ENCODE peak calls at places on chromosomes 2 and 18, in nine cellular contexts. One of them, this sample, is unnamed.

GRCh38 chr18:28112056-28112470 is 64.9 kb downstream of the CDH2 start:
- DNase-seq in GM13977: no peak
- DNase-seq in head of caudate nucleus: no peak
- DNase-seq in stimulated activated naive B cell treated with anti-CD40 and anti-IgM and Interleukin-4, amounts not matched to agents 10 μg/mL and 1 μg/mL and 100 μg/mL, for 72 hours: no peak
- DNase-seq in amygdala: no peak
- DNase-seq in AG20443: peak
- DNase-seq in cerebellum: no peak
- DNase-seq in activated T-cell treated with anti-CD3 and anti-CD28 coated beads, Interleukin-2, amount 50 U/mL, for 72 hours: no peak
- DNase-seq in ecto neural progenitor cell: no peak
- DNase-seq in this sample: no peak

GRCh38 chr2:197851451-197851850 is 47.1 kb downstream of the PLCL1 start:
- DNase-seq in cerebellum: no peak
- DNase-seq in head of caudate nucleus: no peak
- DNase-seq in ecto neural progenitor cell: no peak
- DNase-seq in stimulated activated naive B cell treated with anti-CD40 and anti-IgM and Interleukin-4, amounts not matched to agents 10 μg/mL and 1 μg/mL and 100 μg/mL, for 72 hours: no peak
- DNase-seq in GM13977: peak
- DNase-seq in amygdala: no peak
- DNase-seq in activated T-cell treated with anti-CD3 and anti-CD28 coated beads, Interleukin-2, amount 50 U/mL, for 72 hours: no peak
- DNase-seq in AG20443: no peak
- DNase-seq in this sample: no peak

GRCh38 chr2:230658877-230659652 is 53.6 kb upstream of the CAB39 start:
- DNase-seq in ecto neural progenitor cell: no peak
- DNase-seq in activated T-cell treated with anti-CD3 and anti-CD28 coated beads, Interleukin-2, amount 50 U/mL, for 72 hours: peak
- DNase-seq in AG20443: no peak
- DNase-seq in amygdala: no peak
- DNase-seq in cerebellum: no peak
- DNase-seq in stimulated activated naive B cell treated with anti-CD40 and anti-IgM and Interleukin-4, amounts not matched to agents 10 μg/mL and 1 μg/mL and 100 μg/mL, for 72 hours: peak
- DNase-seq in head of caudate nucleus: no peak
- DNase-seq in GM13977: peak
- DNase-seq in this sample: peak

GRCh38 chr2:109344270-109344805 is 215.3 kb downstream of the SH3RF3 start:
- DNase-seq in amygdala: no peak
- DNase-seq in ecto neural progenitor cell: no peak
- DNase-seq in head of caudate nucleus: no peak
- DNase-seq in activated T-cell treated with anti-CD3 and anti-CD28 coated beads, Interleukin-2, amount 50 U/mL, for 72 hours: no peak
- DNase-seq in stimulated activated naive B cell treated with anti-CD40 and anti-IgM and Interleukin-4, amounts not matched to agents 10 μg/mL and 1 μg/mL and 100 μg/mL, for 72 hours: no peak
- DNase-seq in cerebellum: no peak
- DNase-seq in AG20443: no peak
- DNase-seq in GM13977: no peak
- DNase-seq in this sample: no peak

GRCh38 chr18:39871976-39872375 is 2083.1 kb upstream of the PIK3C3 start:
- DNase-seq in stimulated activated naive B cell treated with anti-CD40 and anti-IgM and Interleukin-4, amounts not matched to agents 10 μg/mL and 1 μg/mL and 100 μg/mL, for 72 hours: no peak
- DNase-seq in cerebellum: no peak
- DNase-seq in ecto neural progenitor cell: no peak
- DNase-seq in head of caudate nucleus: no peak
- DNase-seq in GM13977: no peak
- DNase-seq in activated T-cell treated with anti-CD3 and anti-CD28 coated beads, Interleukin-2, amount 50 U/mL, for 72 hours: no peak
- DNase-seq in amygdala: no peak
- DNase-seq in AG20443: no peak
- DNase-seq in this sample: no peak

GRCh38 chr18:394997-395383 is 105.5 kb downstream of the COLEC12 start:
- DNase-seq in activated T-cell treated with anti-CD3 and anti-CD28 coated beads, Interleukin-2, amount 50 U/mL, for 72 hours: no peak
- DNase-seq in stimulated activated naive B cell treated with anti-CD40 and anti-IgM and Interleukin-4, amounts not matched to agents 10 μg/mL and 1 μg/mL and 100 μg/mL, for 72 hours: no peak
- DNase-seq in AG20443: peak
- DNase-seq in amygdala: no peak
- DNase-seq in GM13977: no peak
- DNase-seq in head of caudate nucleus: no peak
- DNase-seq in cerebellum: no peak
- DNase-seq in ecto neural progenitor cell: no peak
- DNase-seq in this sample: no peak

GRCh38 chr2:236177967-236178909 is 10.1 kb upstream of the GBX2 start:
- DNase-seq in ecto neural progenitor cell: peak
- DNase-seq in activated T-cell treated with anti-CD3 and anti-CD28 coated beads, Interleukin-2, amount 50 U/mL, for 72 hours: peak
- DNase-seq in stimulated activated naive B cell treated with anti-CD40 and anti-IgM and Interleukin-4, amounts not matched to agents 10 μg/mL and 1 μg/mL and 100 μg/mL, for 72 hours: no peak
- DNase-seq in cerebellum: peak
- DNase-seq in amygdala: no peak
- DNase-seq in head of caudate nucleus: peak
- DNase-seq in GM13977: peak
- DNase-seq in AG20443: peak
- DNase-seq in this sample: no peak

GRCh38 chr2:193141-193552 is 70.7 kb downstream of the SH3YL1 start:
- DNase-seq in activated T-cell treated with anti-CD3 and anti-CD28 coated beads, Interleukin-2, amount 50 U/mL, for 72 hours: no peak
- DNase-seq in cerebellum: no peak
- DNase-seq in stimulated activated naive B cell treated with anti-CD40 and anti-IgM and Interleukin-4, amounts not matched to agents 10 μg/mL and 1 μg/mL and 100 μg/mL, for 72 hours: no peak
- DNase-seq in GM13977: no peak
- DNase-seq in head of caudate nucleus: no peak
- DNase-seq in amygdala: no peak
- DNase-seq in AG20443: peak
- DNase-seq in ecto neural progenitor cell: no peak
- DNase-seq in this sample: peak

GRCh38 chr2:232421189-232421785 is 14.6 kb downstream of the ALPG start:
- DNase-seq in ecto neural progenitor cell: no peak
- DNase-seq in cerebellum: no peak
- DNase-seq in GM13977: no peak
- DNase-seq in head of caudate nucleus: no peak
- DNase-seq in activated T-cell treated with anti-CD3 and anti-CD28 coated beads, Interleukin-2, amount 50 U/mL, for 72 hours: no peak
- DNase-seq in stimulated activated naive B cell treated with anti-CD40 and anti-IgM and Interleukin-4, amounts not matched to agents 10 μg/mL and 1 μg/mL and 100 μg/mL, for 72 hours: no peak
- DNase-seq in amygdala: no peak
- DNase-seq in AG20443: no peak
- DNase-seq in this sample: no peak

GRCh38 chr2:216425008-216425780 is 12.9 kb downstream of the SMARCAL1 start:
- DNase-seq in GM13977: no peak
- DNase-seq in activated T-cell treated with anti-CD3 and anti-CD28 coated beads, Interleukin-2, amount 50 U/mL, for 72 hours: no peak
- DNase-seq in amygdala: no peak
- DNase-seq in AG20443: no peak
- DNase-seq in head of caudate nucleus: no peak
- DNase-seq in cerebellum: no peak
- DNase-seq in stimulated activated naive B cell treated with anti-CD40 and anti-IgM and Interleukin-4, amounts not matched to agents 10 μg/mL and 1 μg/mL and 100 μg/mL, for 72 hours: no peak
- DNase-seq in ecto neural progenitor cell: no peak
- DNase-seq in this sample: no peak

GRCh38 chr2:40187054-40187453 is 264.8 kb downstream of the SLC8A1 start:
- DNase-seq in cerebellum: no peak
- DNase-seq in stimulated activated naive B cell treated with anti-CD40 and anti-IgM and Interleukin-4, amounts not matched to agents 10 μg/mL and 1 μg/mL and 100 μg/mL, for 72 hours: no peak
- DNase-seq in AG20443: no peak
- DNase-seq in GM13977: no peak
- DNase-seq in amygdala: no peak
- DNase-seq in ecto neural progenitor cell: no peak
- DNase-seq in activated T-cell treated with anti-CD3 and anti-CD28 coated beads, Interleukin-2, amount 50 U/mL, for 72 hours: no peak
- DNase-seq in head of caudate nucleus: no peak
- DNase-seq in this sample: no peak

GRCh38 chr2:45681675-45682074 is 30.2 kb downstream of the PRKCE start:
- DNase-seq in AG20443: peak
- DNase-seq in amygdala: no peak
- DNase-seq in cerebellum: peak
- DNase-seq in activated T-cell treated with anti-CD3 and anti-CD28 coated beads, Interleukin-2, amount 50 U/mL, for 72 hours: no peak
- DNase-seq in GM13977: peak
- DNase-seq in head of caudate nucleus: no peak
- DNase-seq in stimulated activated naive B cell treated with anti-CD40 and anti-IgM and Interleukin-4, amounts not matched to agents 10 μg/mL and 1 μg/mL and 100 μg/mL, for 72 hours: no peak
- DNase-seq in ecto neural progenitor cell: no peak
- DNase-seq in this sample: no peak

GRCh38 chr2:148650881-148651280 is 6.3 kb downstream of the EPC2 start:
- DNase-seq in AG20443: no peak
- DNase-seq in GM13977: no peak
- DNase-seq in cerebellum: no peak
- DNase-seq in stimulated activated naive B cell treated with anti-CD40 and anti-IgM and Interleukin-4, amounts not matched to agents 10 μg/mL and 1 μg/mL and 100 μg/mL, for 72 hours: no peak
- DNase-seq in head of caudate nucleus: no peak
- DNase-seq in ecto neural progenitor cell: no peak
- DNase-seq in activated T-cell treated with anti-CD3 and anti-CD28 coated beads, Interleukin-2, amount 50 U/mL, for 72 hours: no peak
- DNase-seq in amygdala: no peak
- DNase-seq in this sample: no peak

This sample was measured in activated CD8-positive, alpha-beta memory T cell treated with anti-CD3 and anti-CD28 coated beads, Interleukin-2, amount 10 ng/mL, durations not matched to agents 7 days and 5 days.